ENCODE peak calls at places on chromosome 14, in nine cellular contexts. T is K562, L is sigmoid colon, Z is HepG2, G is IMR-90, H is A549, F is HCT116, A is transverse colon, O is right lobe of liver. C is an unnamed sample.

GRCh38 chr14:71488703-71489141 is 443.5 kb upstream of the RGS6 start:
- DNase-seq in T (no peak), F (no peak), L (no peak), H (no peak), A (no peak), O (no peak), Z (no peak), G (peak), C (no peak)

GRCh38 chr14:35044939-35045797 is 904 bp upstream of the FAM177A1 start:
- DNase-seq in H (no peak), A (no peak), L (no peak), Z (no peak), O (no peak), F (no peak), G (peak), T (no peak), C (no peak)

GRCh38 chr14:33914676-33915516 is 36.0 kb downstream of the EGLN3 start:
- DNase-seq in A (no peak), G (peak), F (peak), L (no peak), O (no peak), T (peak), Z (no peak), H (peak), C (no peak)

GRCh38 chr14:38994721-38995120 is 108.3 kb downstream of the SEC23A start:
- DNase-seq in L (no peak), H (no peak), G (no peak), A (no peak), F (no peak), T (no peak), O (no peak), Z (no peak), C (no peak)

GRCh38 chr14:77314043-77314442 is 6.6 kb downstream of the POMT2 start:
- DNase-seq in O (no peak), L (peak), G (peak), H (peak), F (no peak), T (no peak), A (peak), Z (no peak), C (no peak)

GRCh38 chr14:60637490-60638452 is 11.5 kb downstream of the SIX1 start:
- DNase-seq in G (peak), A (no peak), T (no peak), F (no peak), L (no peak), O (no peak), Z (no peak), H (no peak), C (no peak)

GRCh38 chr14:61861320-61861865 is 99.2 kb downstream of the SNAPC1 start:
- DNase-seq in F (no peak), L (no peak), T (no peak), A (no peak), H (no peak), Z (peak), G (no peak), O (no peak), C (no peak)

GRCh38 chr14:65853407-65853955 is 441.0 kb downstream of the FUT8 start:
- DNase-seq in F (no peak), O (no peak), T (no peak), L (no peak), G (no peak), A (no peak), Z (no peak), H (no peak), C (no peak)

GRCh38 chr14:33851366-33851765 is 99.5 kb downstream of the EGLN3 start:
- DNase-seq in L (no peak), T (no peak), O (no peak), Z (no peak), A (no peak), G (no peak), F (no peak), H (no peak), C (no peak)

GRCh38 chr14:89630096-89630829 is 213.2 kb upstream of the FOXN3 start:
- DNase-seq in O (no peak), T (no peak), F (no peak), L (no peak), A (no peak), H (no peak), G (no peak), Z (no peak), C (no peak)

GRCh38 chr14:105419055-105419304 is 647 bp upstream of the MTA1 start:
- DNase-seq in G (no peak), T (no peak), Z (no peak), L (no peak), H (no peak), O (no peak), F (no peak), A (no peak), C (no peak)

GRCh38 chr14:72771561-72771960 is 122.3 kb downstream of the DPF3 start:
- DNase-seq in G (no peak), Z (no peak), A (peak), F (no peak), T (no peak), H (no peak), L (no peak), O (no peak), C (no peak)

GRCh38 chr14:37230551-37231194 is 32.9 kb downstream of the MIPOL1 start:
- DNase-seq in L (no peak), O (no peak), Z (peak), A (no peak), T (peak), H (peak), G (peak), F (peak), C (no peak)

GRCh38 chr14:63840981-63841380 is 11.8 kb upstream of the SYNE2 start:
- DNase-seq in H (no peak), L (no peak), F (no peak), A (peak), G (no peak), T (no peak), O (no peak), Z (peak), C (no peak)

GRCh38 chr14:45377201-45377600 is 124.2 kb upstream of the MIS18BP1 start:
- DNase-seq in Z (no peak), G (no peak), A (no peak), H (no peak), L (no peak), O (no peak), F (no peak), T (no peak), C (no peak)

GRCh38 chr14:68502196-68502595 is 290.7 kb downstream of the ZFP36L1 start:
- DNase-seq in O (no peak), T (no peak), H (no peak), L (no peak), F (no peak), Z (no peak), G (no peak), A (no peak), C (no peak)

GRCh38 chr14:74251546-74252030 is 12.3 kb downstream of the VSX2 start:
- DNase-seq in O (peak), F (peak), A (peak), T (peak), H (peak), Z (peak), L (peak), G (peak), C (no peak)

GRCh38 chr14:101561145-101561896 is at the start of gene DIO3:
- DNase-seq in O (peak), F (peak), A (peak), G (no peak), L (no peak), Z (no peak), H (no peak), T (no peak), C (no peak)

GRCh38 chr14:32201816-32202467 is at the start of gene RNU6-7:
- DNase-seq in F (no peak), A (peak), T (no peak), Z (peak), G (peak), L (peak), O (no peak), H (peak), C (peak)

GRCh38 chr14:80987235-80988032 is 32.0 kb downstream of the TSHR start:
- DNase-seq in O (no peak), L (peak), T (peak), H (peak), G (peak), F (peak), A (peak), Z (peak), C (peak)

GRCh38 chr14:22793976-22794375 is 21.3 kb downstream of the SLC7A7 start:
- DNase-seq in H (no peak), O (no peak), Z (no peak), G (no peak), F (no peak), L (no peak), A (no peak), T (no peak), C (no peak)

GRCh38 chr14:33871394-33871793 is 79.5 kb downstream of the EGLN3 start:
- DNase-seq in G (no peak), Z (no peak), L (no peak), O (no peak), F (no peak), H (no peak), T (peak), A (no peak), C (no peak)

GRCh38 chr14:105577339-105577861 is 51.0 kb downstream of the TMEM121 start:
- DNase-seq in O (no peak), A (no peak), G (no peak), L (peak), Z (no peak), H (no peak), T (no peak), F (no peak), C (peak)

GRCh38 chr14:59356783-59357182 is 108.4 kb downstream of the GPR135 start:
- DNase-seq in T (no peak), G (no peak), A (no peak), H (no peak), Z (no peak), O (no peak), F (no peak), L (no peak), C (no peak)

GRCh38 chr14:60327447-60328331 is 78.7 kb downstream of the PPM1A start:
- DNase-seq in G (peak), O (no peak), Z (no peak), T (no peak), L (no peak), A (peak), F (no peak), H (peak), C (no peak)

GRCh38 chr14:95701846-95702221 is 12.1 kb downstream of the TCL1A start:
- DNase-seq in H (no peak), L (no peak), A (no peak), F (no peak), G (no peak), T (no peak), Z (no peak), O (no peak), C (no peak)

GRCh38 chr14:103334644-103335603 is 887 bp downstream of the EIF5 start:
- DNase-seq in G (peak), O (peak), Z (peak), T (peak), L (peak), H (peak), A (peak), F (no peak), C (peak)
- TF ChIP-seq POLR2A in G (no peak), O (peak), Z (peak), T (no peak), L (no peak), H (no peak), A (peak), F (no peak), C (peak)

GRCh38 chr14:75279153-75279738 is 618 bp downstream of the FOS start:
- DNase-seq in Z (no peak), F (no peak), O (peak), G (peak), T (peak), L (peak), A (peak), H (peak), C (no peak)
- H3K4me3 ChIP-seq in Z (peak), F (peak), O (peak), G (peak), T (peak), L (peak), A (peak), H (peak), C (peak)

GRCh38 chr14:21384494-21384851 is 654 bp upstream of the SUPT16H start:
- DNase-seq in F (no peak), Z (no peak), A (no peak), G (no peak), O (no peak), L (no peak), T (no peak), H (no peak), C (no peak)

GRCh38 chr14:21383848-21384493 is at the start of gene SUPT16H:
- DNase-seq in A (peak), G (peak), H (peak), T (peak), F (peak), O (peak), L (peak), Z (peak), C (peak)

GRCh38 chr14:21382886-21383847 is 652 bp downstream of the SUPT16H start:
- DNase-seq in T (peak), H (peak), G (peak), A (peak), L (peak), O (peak), Z (peak), F (no peak), C (no peak)

GRCh38 chr14:21382095-21382494 is 1.7 kb downstream of the SUPT16H start:
- DNase-seq in L (no peak), T (no peak), O (no peak), H (no peak), G (no peak), Z (no peak), F (no peak), A (no peak), C (no peak)

DNA sequence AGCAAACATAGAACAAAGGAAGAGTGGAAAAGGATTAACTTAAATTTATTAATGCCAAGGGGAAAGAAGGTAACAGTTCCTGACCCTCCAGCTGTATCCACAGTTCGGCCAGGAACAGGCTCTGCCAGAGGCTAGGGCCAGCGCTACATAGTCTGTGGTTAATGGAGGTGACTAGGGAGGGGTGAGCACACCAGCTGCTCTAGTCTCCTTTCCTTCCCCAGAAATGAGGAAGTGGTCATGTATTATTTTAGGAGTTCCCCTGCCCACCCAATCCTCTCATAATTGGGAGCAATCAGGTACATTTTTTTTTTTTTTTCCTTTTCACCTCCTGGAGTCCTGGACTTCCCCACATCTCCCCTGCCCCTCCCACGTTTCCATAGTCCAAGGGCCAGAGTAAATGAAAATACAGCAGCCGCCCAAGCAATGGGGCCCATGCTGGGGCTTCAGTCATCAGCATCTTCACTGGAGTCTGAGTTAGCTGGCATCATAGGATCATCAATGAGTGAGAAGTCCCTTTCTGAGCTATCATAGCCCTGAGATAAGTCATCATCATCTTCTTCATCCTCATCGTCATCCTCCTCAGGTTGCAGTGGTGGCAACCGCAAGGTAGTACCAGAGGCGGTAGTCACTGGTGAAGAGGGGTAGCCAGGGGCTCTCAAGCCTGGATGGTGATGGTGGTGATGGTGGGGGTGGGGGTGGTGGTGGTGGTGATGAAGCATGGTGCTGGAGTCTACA is 1.5 kb upstream of the SUPT16H start:
- DNase-seq in A (no peak), Z (no peak), L (no peak), F (no peak), T (no peak), O (no peak), G (no peak), H (no peak), C (no peak)
- TF ChIP-seq POLR2A in A (no peak), Z (no peak), L (no peak), F (no peak), T (no peak), O (no peak), G (no peak), H (no peak), C (no peak)

GRCh38 chr14:75286313-75286712 is 7.7 kb downstream of the FOS start:
- DNase-seq in L (peak), Z (no peak), O (no peak), F (no peak), G (no peak), A (no peak), T (no peak), H (no peak), C (no peak)
- H3K4me3 ChIP-seq in L (no peak), Z (peak), O (no peak), F (no peak), G (no peak), A (no peak), T (no peak), H (no peak), C (no peak)

GRCh38 chr14:93970967-93971634 is 5.3 kb downstream of the ASB2 start:
- DNase-seq in Z (no peak), L (no peak), A (peak), G (peak), T (no peak), F (no peak), O (no peak), H (no peak), C (peak)
- TF ChIP-seq POLR2A in Z (no peak), L (no peak), A (no peak), G (no peak), T (no peak), F (no peak), O (no peak), H (no peak), C (no peak)

GRCh38 chr14:98445736-98446135 is 826.3 kb downstream of the BCL11B start:
- DNase-seq in Z (no peak), L (no peak), O (no peak), G (no peak), H (no peak), F (no peak), A (no peak), T (no peak), C (no peak)
- H3K4me3 ChIP-seq in Z (no peak), L (no peak), O (no peak), G (no peak), H (no peak), F (no peak), A (no peak), T (no peak), C (no peak)

GRCh38 chr14:55191101-55191880 is at the start of gene DLGAP5:
- DNase-seq in F (peak), O (peak), H (peak), G (peak), A (peak), Z (peak), L (peak), T (peak), C (peak)
- TF ChIP-seq POLR2A in F (peak), O (peak), H (peak), G (peak), A (peak), Z (peak), L (peak), T (peak), C (no peak)

GRCh38 chr14:51291016-51291415 is 51.0 kb downstream of the TMX1 start:
- DNase-seq in G (no peak), A (no peak), F (no peak), O (no peak), T (no peak), Z (no peak), H (no peak), L (no peak), C (no peak)

GRCh38 chr14:51293149-51293925 is 53.3 kb downstream of the TMX1 start:
- DNase-seq in O (no peak), H (no peak), L (peak), F (no peak), T (no peak), Z (no peak), G (peak), A (no peak), C (no peak)

GRCh38 chr14:51289169-51289568 is 49.1 kb downstream of the TMX1 start:
- DNase-seq in G (no peak), H (no peak), L (no peak), O (no peak), Z (no peak), T (no peak), A (no peak), F (no peak), C (no peak)

GRCh38 chr14:51293926-51294290 is 53.9 kb downstream of the TMX1 start:
- DNase-seq in A (no peak), G (no peak), L (no peak), F (no peak), T (no peak), O (no peak), H (no peak), Z (no peak), C (no peak)

GRCh38 chr14:51290132-51290531 is 50.1 kb downstream of the TMX1 start:
- DNase-seq in L (no peak), H (no peak), F (no peak), A (no peak), G (no peak), Z (no peak), T (no peak), O (no peak), C (no peak)
- H3K4me3 ChIP-seq in L (no peak), H (no peak), F (no peak), A (no peak), G (no peak), Z (no peak), T (no peak), O (no peak), C (no peak)